ENCODE peak calls at places on chromosome 22, in eight cellular contexts. V is HCT116, D is SK-N-SH, W is GM23338, K is K562, Q is HepG2, G is GM12878, L is H1. F is an unnamed sample.
A peak's percentile ranks its signal among the peaks of the same experiment; 100 is the strongest.

GRCh38 chr22:38170469-38170868 is 11.2 kb downstream of the PLA2G6 start:
- DNase-seq in V (no peak), D (no peak), W (no peak), K (no peak), Q (no peak), G (no peak), L (no peak), F (no peak)

GRCh38 chr22:37198290-37199102 is 10.4 kb upstream of the C1QTNF6 start:
- DNase-seq in V (peak; percentile 57), D (peak; percentile 88), W (peak; percentile 82), K (peak; percentile 82), Q (peak; percentile 80), G (no peak), L (no peak), F (peak; percentile 71)

GRCh38 chr22:39714321-39714720 is 143.8 kb downstream of the CACNA1I start:
- DNase-seq in V (no peak), D (no peak), W (no peak), K (no peak), Q (no peak), G (no peak), L (no peak), F (no peak)

GRCh38 chr22:33274214-33274828 is 216.1 kb upstream of the SYN3 start:
- DNase-seq in V (no peak), D (no peak), W (peak; percentile 91), K (peak; percentile 35), Q (peak; percentile 27), G (no peak), L (peak; percentile 7), F (no peak)

GRCh38 chr22:39405346-39406085 is 5.9 kb downstream of the TAB1 start:
- DNase-seq in V (no peak), D (no peak), W (no peak), K (no peak), Q (no peak), G (no peak), L (no peak), F (peak; percentile 35)

GRCh38 chr22:26576026-26576680 is 13.8 kb downstream of the TPST2 start:
- DNase-seq in V (no peak), D (no peak), W (no peak), K (no peak), Q (no peak), G (no peak), L (no peak), F (peak; percentile 39)

GRCh38 chr22:36781656-36782627 is 6.0 kb upstream of the IFT27 start:
- DNase-seq in V (peak; percentile 57), D (peak; percentile 86), W (peak; percentile 89), K (peak; percentile 74), Q (peak; percentile 40), G (peak; percentile 33), L (peak; percentile 73), F (peak; percentile 95)

GRCh38 chr22:25716637-25717036 is 25.4 kb upstream of the MYO18B start:
- DNase-seq in V (no peak), D (no peak), W (no peak), K (no peak), Q (no peak), G (no peak), L (no peak), F (no peak)

GRCh38 chr22:19036523-19037273 is 85.5 kb downstream of the DGCR2 start:
- DNase-seq in V (no peak), D (no peak), W (peak; percentile 55), K (no peak), Q (no peak), G (no peak), L (no peak), F (no peak)

GRCh38 chr22:50247748-50248147 is 2.9 kb upstream of the TUBGCP6 start:
- DNase-seq in V (peak; percentile 64), D (peak; percentile 81), W (peak; percentile 87), K (peak; percentile 56), Q (no peak), G (no peak), L (no peak), F (peak; percentile 45)

GRCh38 chr22:32831571-32831970 is 30.1 kb downstream of the TIMP3 start:
- DNase-seq in V (no peak), D (no peak), W (no peak), K (no peak), Q (no peak), G (no peak), L (no peak), F (no peak)

GRCh38 chr22:23398701-23399366 is 181.3 kb downstream of the IGLL1 start:
- DNase-seq in V (no peak), D (no peak), W (no peak), K (no peak), Q (no peak), G (no peak), L (no peak), F (no peak)

GRCh38 chr22:39364646-39365405 is 15.0 kb downstream of the SYNGR1 start:
- DNase-seq in V (no peak), D (no peak), W (no peak), K (no peak), Q (no peak), G (no peak), L (no peak), F (no peak)

GRCh38 chr22:47933226-47933625 is 1170.8 kb downstream of the TBC1D22A start:
- DNase-seq in V (no peak), D (no peak), W (no peak), K (no peak), Q (no peak), G (no peak), L (no peak), F (no peak)

GRCh38 chr22:22037229-22037628 is 54.6 kb upstream of the TOP3B start:
- DNase-seq in V (no peak), D (no peak), W (no peak), K (no peak), Q (no peak), G (no peak), L (no peak), F (peak; percentile 58)

GRCh38 chr22:22036588-22036987 is 54.0 kb upstream of the TOP3B start:
- DNase-seq in V (no peak), D (no peak), W (no peak), K (no peak), Q (no peak), G (no peak), L (no peak), F (no peak)

GRCh38 chr22:22039286-22040074 is 56.9 kb upstream of the TOP3B start:
- DNase-seq in V (no peak), D (no peak), W (no peak), K (no peak), Q (no peak), G (no peak), L (no peak), F (no peak)

GRCh38 chr22:22038178-22038880 is 55.7 kb upstream of the TOP3B start:
- DNase-seq in V (no peak), D (no peak), W (no peak), K (no peak), Q (no peak), G (no peak), L (no peak), F (no peak)

GRCh38 chr22:22037740-22038139 is 55.2 kb upstream of the TOP3B start:
- DNase-seq in V (no peak), D (no peak), W (no peak), K (peak; percentile 89), Q (peak; percentile 12), G (no peak), L (no peak), F (peak; percentile 68)
- TF ChIP-seq CTCF in V (no peak), D (no peak), W (no peak), K (no peak), Q (no peak), G (no peak), L (no peak), F (no peak)

DNA sequence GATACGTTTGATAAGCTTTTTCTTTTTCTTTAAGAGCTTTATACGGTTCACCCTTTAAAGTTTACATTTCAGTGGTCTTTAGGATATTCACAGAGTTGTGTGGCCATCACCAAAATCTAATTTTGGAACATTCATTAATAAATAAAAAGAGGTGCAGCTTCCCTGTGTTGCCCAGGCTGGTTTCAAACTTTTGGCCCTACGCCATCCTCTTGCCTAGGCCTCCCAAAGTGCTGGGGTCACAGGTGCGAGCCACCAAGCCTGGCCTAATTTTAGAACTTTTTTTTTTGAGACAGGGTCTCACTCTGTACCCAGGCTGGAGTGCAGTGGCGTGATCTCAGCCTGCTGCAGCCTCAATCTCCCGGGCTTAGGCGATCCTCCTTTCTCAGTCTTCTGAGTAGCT is 30.6 kb downstream of the MED15 start:
- DNase-seq in V (no peak), D (no peak), W (no peak), K (no peak), Q (no peak), G (no peak), L (no peak), F (no peak)
- H3K79me2 ChIP-seq in V (peaks cover 68% of the 10 kb centered on the region), D (peaks cover 99% of the 10 kb centered on the region), W (peaks cover 33% of the 10 kb centered on the region), K (peaks cover 54% of the 10 kb centered on the region), Q (peaks cover 21% of the 10 kb centered on the region), G (peaks cover 8% of the 10 kb centered on the region), L (peaks cover 15% of the 10 kb centered on the region), F (peaks cover 88% of the 10 kb centered on the region)

DNA sequence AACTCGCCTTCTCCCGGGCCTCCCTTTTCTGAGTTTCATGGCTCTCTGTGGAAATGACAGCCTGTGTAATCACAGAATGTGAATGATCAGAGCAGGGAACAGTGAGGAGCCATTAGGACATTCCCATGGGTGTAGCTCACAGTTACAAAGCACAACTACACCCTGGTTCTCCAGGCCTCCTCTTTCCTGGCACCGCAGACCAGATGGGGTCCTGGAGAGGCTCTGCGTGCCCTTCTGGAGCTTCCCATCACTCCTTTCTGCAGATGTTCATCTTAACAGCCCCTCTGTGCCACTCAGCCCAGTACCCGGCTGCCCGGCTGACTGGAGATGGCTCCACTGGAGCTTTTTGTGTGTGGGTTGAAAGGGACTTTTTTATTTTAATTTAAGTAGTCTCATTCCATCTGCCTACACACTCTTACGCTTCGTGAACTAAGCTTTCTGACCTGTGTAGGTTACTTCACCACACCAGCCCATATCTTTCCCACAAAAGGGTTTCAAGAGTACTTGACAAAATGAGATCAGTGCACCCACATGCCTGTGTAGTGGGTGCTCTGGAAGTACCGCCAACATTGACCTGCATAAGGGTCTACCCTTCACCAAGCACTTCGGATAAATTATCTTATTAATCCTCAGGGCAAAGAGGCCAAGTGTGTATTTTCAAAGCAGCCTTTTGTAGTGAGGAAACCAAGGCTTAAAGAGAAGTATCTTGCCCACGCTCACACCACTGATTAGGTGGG is 29.8 kb downstream of the SREBF2 start:
- DNase-seq in V (no peak), D (no peak), W (no peak), K (no peak), Q (no peak), G (peak; percentile 89), L (no peak), F (no peak)
- TF ChIP-seq POLR2AphosphoS5 in V (no peak), D (no peak), W (no peak), K (no peak), Q (no peak), G (peak; percentile 88), L (no peak), F (no peak)

GRCh38 chr22:44969817-44970216 is 40.0 kb downstream of the PHF21B start:
- DNase-seq in V (no peak), D (no peak), W (no peak), K (no peak), Q (no peak), G (no peak), L (no peak), F (no peak)

GRCh38 chr22:44971651-44972362 is 38.0 kb downstream of the PHF21B start:
- DNase-seq in V (no peak), D (no peak), W (no peak), K (no peak), Q (no peak), G (no peak), L (no peak), F (no peak)

GRCh38 chr22:44970291-44970690 is 39.5 kb downstream of the PHF21B start:
- DNase-seq in V (no peak), D (no peak), W (no peak), K (no peak), Q (no peak), G (no peak), L (no peak), F (no peak)

GRCh38 chr22:44965171-44965570 is 44.6 kb downstream of the PHF21B start:
- DNase-seq in V (no peak), D (no peak), W (no peak), K (no peak), Q (no peak), G (no peak), L (no peak), F (no peak)

GRCh38 chr22:44968736-44969135 is 41.1 kb downstream of the PHF21B start:
- DNase-seq in V (no peak), D (no peak), W (peak; percentile 64), K (no peak), Q (no peak), G (no peak), L (no peak), F (no peak)
- TF ChIP-seq CTCF in V (peak; percentile 46), D (peak; percentile 14), W (peak; percentile 47), K (no peak), Q (no peak), G (peak; percentile 16), L (peak; percentile 22), F (no peak)